ENCODE peak calls at places on chromosome 20, in six cellular contexts. Z is neuronal stem cell, L is mesendoderm, A is H1, X is IMR-90, Y is mesenchymal stem cell. H is an unnamed sample.

GRCh38 chr20:16518068-16518783 is 55.0 kb downstream of the KIF16B start:
- DNase-seq in X (peak; percentile 42), Y (peak; percentile 56), Z (peak; percentile 9), A (no peak), L (peak; percentile 73), H (peak; percentile 56)

GRCh38 chr20:8454137-8454712 is 322.2 kb downstream of the PLCB1 start:
- DNase-seq in A (no peak), X (peak; percentile 97), Z (peak; percentile 9), Y (peak; percentile 88), L (peak; percentile 90), H (peak; percentile 50)

GRCh38 chr20:4154958-4155411 is 139.6 kb upstream of the RNF24 start:
- DNase-seq in A (no peak), Y (no peak), L (no peak), Z (no peak), X (no peak), H (no peak)

GRCh38 chr20:35461620-35462019 is 6.2 kb downstream of the CEP250 start:
- DNase-seq in Z (no peak), X (peak; percentile 17), Y (peak; percentile 40), A (no peak), L (no peak), H (no peak)

GRCh38 chr20:19903168-19903676 is 113.9 kb upstream of the NAA20 start:
- DNase-seq in L (no peak), X (peak; percentile 76), Z (no peak), A (no peak), Y (peak; percentile 94), H (no peak)

GRCh38 chr20:58971429-58971828 is 9.6 kb upstream of the NELFCD start:
- DNase-seq in L (no peak), A (no peak), X (no peak), Y (no peak), Z (no peak), H (no peak)

GRCh38 chr20:35171753-35172433 is at the start of gene PROCR:
- DNase-seq in L (peak; percentile 94), Z (peak; percentile 23), A (no peak), X (peak; percentile 90), Y (peak; percentile 93), H (peak; percentile 92)

GRCh38 chr20:13105864-13106457 is 97.2 kb downstream of the SPTLC3 start:
- DNase-seq in Y (peak; percentile 43), Z (no peak), L (peak; percentile 29), A (no peak), X (peak; percentile 38), H (no peak)

GRCh38 chr20:40286991-40287531 is 402.0 kb downstream of the MAFB start:
- DNase-seq in Y (no peak), L (no peak), A (no peak), Z (no peak), X (no peak), H (no peak)

GRCh38 chr20:24364464-24364863 is 105.0 kb upstream of the SYNDIG1 start:
- DNase-seq in L (peak; percentile 87), Z (no peak), X (no peak), Y (no peak), A (no peak), H (no peak)

GRCh38 chr20:23533161-23533560 is 35.1 kb downstream of the CST9L start:
- DNase-seq in Z (peak; percentile 54), Y (no peak), A (peak; percentile 43), X (no peak), L (peak; percentile 32), H (peak; percentile 55)

GRCh38 chr20:14698605-14699373 is 361.4 kb upstream of the FLRT3 start:
- DNase-seq in Y (no peak), L (no peak), X (no peak), Z (no peak), A (no peak), H (no peak)

GRCh38 chr20:44805991-44806729 is 4.2 kb downstream of the RIMS4 start:
- DNase-seq in X (peak; percentile 25), A (no peak), Y (no peak), Z (peak; percentile 69), L (peak; percentile 86), H (peak; percentile 83)

GRCh38 chr20:51966296-51966971 is 164.1 kb upstream of the SALL4 start:
- DNase-seq in Z (peak; percentile 57), X (peak; percentile 63), L (peak; percentile 94), A (peak; percentile 68), Y (peak; percentile 71), H (peak; percentile 82)

GRCh38 chr20:40512567-40512966 is 176.5 kb downstream of the MAFB start:
- DNase-seq in Z (no peak), X (no peak), A (no peak), Y (no peak), L (no peak), H (no peak)

GRCh38 chr20:51489611-51490010 is 52.9 kb downstream of the NFATC2 start:
- DNase-seq in A (no peak), L (no peak), X (peak; percentile 49), Z (no peak), Y (no peak), H (no peak)

GRCh38 chr20:17533396-17533795 is 2.2 kb upstream of the BFSP1 start:
- DNase-seq in A (no peak), X (peak; percentile 60), Z (peak; percentile 45), Y (peak; percentile 70), L (peak; percentile 93), H (peak; percentile 70)

GRCh38 chr20:4817230-4817671 is 95.5 kb downstream of the PRND start:
- DNase-seq in Z (no peak), A (no peak), L (no peak), X (no peak), Y (no peak), H (no peak)

GRCh38 chr20:13333793-13334192 is 112.7 kb downstream of the ISM1 start:
- DNase-seq in A (no peak), Z (no peak), Y (no peak), L (no peak), X (peak; percentile 4), H (no peak)

GRCh38 chr20:44279228-44279627 is 31.8 kb downstream of the FITM2 start:
- DNase-seq in Z (no peak), X (peak; percentile 79), L (no peak), Y (no peak), A (no peak), H (no peak)

DNA sequence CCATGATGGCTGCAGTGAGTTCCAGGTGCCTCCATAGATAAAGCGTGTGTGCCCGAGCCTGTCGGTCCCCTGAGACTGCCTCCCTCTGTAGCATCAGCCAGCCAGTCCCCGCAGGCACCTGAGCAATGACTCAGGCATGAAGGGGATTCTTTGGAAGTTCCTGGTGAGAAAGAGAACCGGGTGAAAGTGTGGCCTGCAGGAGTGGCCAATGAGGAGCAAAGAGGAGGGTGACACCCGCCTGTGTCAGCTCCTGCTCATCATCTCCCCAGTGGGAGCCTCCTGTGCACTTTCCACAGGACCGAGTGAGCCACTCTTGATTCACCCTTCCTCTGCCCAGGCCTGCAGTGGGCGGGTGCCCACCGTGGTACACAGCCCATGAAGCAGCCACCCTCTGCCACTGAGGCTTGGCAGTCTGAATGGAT is 71.2 kb upstream of the PTPN1 start:
- DNase-seq in Y (peak; percentile 86), Z (no peak), L (peak; percentile 62), A (no peak), X (peak; percentile 91), H (no peak)
- H3K9ac ChIP-seq in Y (peak overlapping the region; percentile 61), Z (no peak overlapping the region), L (no peak overlapping the region), A (no peak overlapping the region), X (no peak overlapping the region), H (no peak overlapping the region)

GRCh38 chr20:63969851-63970713 is at the start of gene ZNF512B:
- DNase-seq in A (no peak), L (peak; percentile 72), X (peak; percentile 50), Y (peak; percentile 57), Z (no peak), H (peak; percentile 57)

GRCh38 chr20:63968928-63969760 is 586 bp downstream of the ZNF512B start:
- DNase-seq in L (no peak), Z (no peak), X (no peak), Y (no peak), A (no peak), H (peak; percentile 32)

GRCh38 chr20:63972312-63973159 is 2.8 kb upstream of the ZNF512B start:
- DNase-seq in X (no peak), L (no peak), Y (no peak), Z (no peak), A (no peak), H (peak; percentile 27)

GRCh38 chr20:63973160-63973479 is 3.4 kb upstream of the ZNF512B start:
- DNase-seq in A (no peak), Z (no peak), X (no peak), L (no peak), Y (no peak), H (no peak)

DNA sequence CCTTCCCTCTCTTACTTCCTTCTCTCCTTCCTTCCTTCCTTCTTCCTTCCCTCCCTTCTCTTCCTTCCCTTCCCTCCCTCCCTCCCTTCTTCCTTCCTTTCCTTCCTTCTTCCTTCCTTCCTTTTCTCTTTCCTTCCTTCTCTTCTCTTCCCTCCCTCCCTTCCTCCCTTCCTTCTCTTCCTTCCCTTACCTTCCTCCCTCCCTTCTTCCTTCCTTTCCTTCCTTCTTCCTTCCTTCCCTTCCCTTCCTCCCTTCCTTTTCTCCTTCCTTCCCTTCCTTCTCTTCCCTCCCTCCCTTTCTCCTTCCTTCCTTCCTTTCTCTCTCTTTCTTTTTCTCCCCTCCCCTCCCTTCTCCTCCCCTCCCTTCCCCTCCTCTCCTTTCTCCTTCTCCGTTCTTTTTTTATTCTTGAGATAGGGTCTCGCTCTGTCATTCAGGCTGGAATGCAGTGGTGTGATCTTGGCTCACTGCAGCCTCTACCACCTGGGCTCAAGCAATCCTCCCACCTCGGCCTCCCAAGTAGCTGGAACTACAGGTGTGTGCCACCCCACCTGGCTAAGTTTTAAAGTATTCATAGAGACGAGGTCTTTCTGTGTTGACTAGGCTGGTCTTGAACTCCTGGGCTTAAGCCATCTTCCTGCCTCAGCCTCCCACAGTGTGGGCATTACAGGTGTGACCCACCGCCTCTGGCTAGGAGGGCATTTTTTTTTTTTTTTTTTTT is 1.1 kb upstream of the ZNF512B start:
- DNase-seq in L (no peak), Y (no peak), X (no peak), Z (no peak), A (no peak), H (no peak)
- H4K8ac ChIP-seq in L (no peak overlapping the region), Y (peak overlapping the region; percentile 88), X (no peak overlapping the region), Z (no peak overlapping the region), A (no peak overlapping the region), H (no peak overlapping the region)

GRCh38 chr20:57072184-57072583 is 194.3 kb downstream of the BMP7 start:
- DNase-seq in Y (no peak), Z (no peak), A (no peak), X (no peak), L (peak; percentile 40), H (no peak)
- H3K9ac ChIP-seq in Y (no peak overlapping the region), Z (no peak overlapping the region), A (no peak overlapping the region), X (no peak overlapping the region), L (no peak overlapping the region), H (no peak overlapping the region)

GRCh38 chr20:25394996-25395395 is 4.4 kb upstream of the ABHD12 start:
- DNase-seq in A (no peak), L (no peak), Z (no peak), Y (no peak), X (no peak), H (no peak)

GRCh38 chr20:25389381-25389857 is 1.2 kb downstream of the ABHD12 start:
- DNase-seq in Y (peak; percentile 70), X (peak; percentile 57), L (peak; percentile 46), Z (no peak), A (no peak), H (no peak)

GRCh38 chr20:25390538-25391528 is at the start of gene ABHD12:
- DNase-seq in L (peak; percentile 98), X (peak; percentile 95), A (peak; percentile 82), Y (peak; percentile 97), Z (peak; percentile 92), H (peak; percentile 97)

GRCh38 chr20:25394276-25394675 is 3.6 kb upstream of the ABHD12 start:
- DNase-seq in Z (no peak), A (no peak), Y (no peak), L (peak; percentile 70), X (no peak), H (no peak)

GRCh38 chr20:25389858-25390537 is 637 bp downstream of the ABHD12 start:
- DNase-seq in A (no peak), Y (peak; percentile 52), X (no peak), L (peak; percentile 48), Z (peak; percentile 56), H (peak; percentile 54)
- H4K8ac ChIP-seq in A (peak overlapping the region; percentile 25), Y (peak overlapping the region; percentile 77), X (peak overlapping the region; percentile 12), L (no peak overlapping the region), Z (no peak overlapping the region), H (no peak overlapping the region)

H was measured in H9.